ENCODE peak calls at places on chromosomes 1 and 21, in ten cellular contexts. One of them, this sample, is unnamed. For H3K36me3, the result is how much of the 10 kb centered on the place peaks cover.

GRCh38 chr1:209349372-209350324 is 233.9 kb upstream of the CAMK1G start:
- DNase-seq in IMR-90: peak
- DNase-seq in GM12878: no peak
- DNase-seq in ovary: no peak
- DNase-seq in sigmoid colon: no peak
- DNase-seq in esophagus squamous epithelium: no peak
- DNase-seq in esophagus muscularis mucosa: no peak
- DNase-seq in uterus: peak
- DNase-seq in breast epithelium: no peak
- DNase-seq in tibial nerve: no peak
- DNase-seq in this sample: no peak

GRCh38 chr21:45281411-45282282 is 6.0 kb downstream of the POFUT2 start:
- DNase-seq in esophagus muscularis mucosa: no peak
- DNase-seq in GM12878: no peak
- DNase-seq in esophagus squamous epithelium: no peak
- DNase-seq in ovary: peak
- DNase-seq in uterus: no peak
- DNase-seq in IMR-90: no peak
- DNase-seq in sigmoid colon: peak
- DNase-seq in breast epithelium: no peak
- DNase-seq in tibial nerve: no peak
- DNase-seq in this sample: peak

GRCh38 chr1:162904579-162904978 is 43.6 kb upstream of the CCDC190 start:
- DNase-seq in GM12878: no peak
- DNase-seq in ovary: no peak
- DNase-seq in sigmoid colon: no peak
- DNase-seq in uterus: no peak
- DNase-seq in breast epithelium: no peak
- DNase-seq in esophagus muscularis mucosa: no peak
- DNase-seq in tibial nerve: no peak
- DNase-seq in esophagus squamous epithelium: no peak
- DNase-seq in IMR-90: no peak
- DNase-seq in this sample: peak

GRCh38 chr1:92707292-92707691 is 77.6 kb downstream of the EVI5 start:
- DNase-seq in tibial nerve: no peak
- DNase-seq in uterus: no peak
- DNase-seq in ovary: no peak
- DNase-seq in breast epithelium: no peak
- DNase-seq in IMR-90: no peak
- DNase-seq in esophagus muscularis mucosa: no peak
- DNase-seq in esophagus squamous epithelium: no peak
- DNase-seq in sigmoid colon: no peak
- DNase-seq in GM12878: no peak
- DNase-seq in this sample: no peak

GRCh38 chr1:212945056-212945455 is 5.3 kb upstream of the VASH2 start:
- DNase-seq in ovary: no peak
- DNase-seq in uterus: no peak
- DNase-seq in breast epithelium: no peak
- DNase-seq in tibial nerve: no peak
- DNase-seq in GM12878: no peak
- DNase-seq in esophagus muscularis mucosa: no peak
- DNase-seq in IMR-90: no peak
- DNase-seq in sigmoid colon: no peak
- DNase-seq in esophagus squamous epithelium: no peak
- DNase-seq in this sample: no peak

GRCh38 chr1:60924964-60925798 is 157.2 kb upstream of the NFIA start:
- DNase-seq in sigmoid colon: no peak
- DNase-seq in esophagus squamous epithelium: no peak
- DNase-seq in IMR-90: no peak
- DNase-seq in GM12878: no peak
- DNase-seq in esophagus muscularis mucosa: no peak
- DNase-seq in ovary: peak
- DNase-seq in tibial nerve: no peak
- DNase-seq in breast epithelium: no peak
- DNase-seq in uterus: no peak
- DNase-seq in this sample: no peak

GRCh38 chr21:34881894-34882371 is 167.2 kb downstream of the RUNX1 start:
- DNase-seq in tibial nerve: no peak
- DNase-seq in ovary: no peak
- DNase-seq in esophagus muscularis mucosa: peak
- DNase-seq in esophagus squamous epithelium: no peak
- DNase-seq in breast epithelium: no peak
- DNase-seq in GM12878: no peak
- DNase-seq in sigmoid colon: no peak
- DNase-seq in IMR-90: peak
- DNase-seq in uterus: no peak
- DNase-seq in this sample: no peak

GRCh38 chr21:22889445-22889844 is 1891.2 kb downstream of the NCAM2 start:
- DNase-seq in sigmoid colon: no peak
- DNase-seq in ovary: no peak
- DNase-seq in esophagus muscularis mucosa: no peak
- DNase-seq in IMR-90: no peak
- DNase-seq in breast epithelium: no peak
- DNase-seq in GM12878: no peak
- DNase-seq in esophagus squamous epithelium: no peak
- DNase-seq in uterus: no peak
- DNase-seq in tibial nerve: no peak
- DNase-seq in this sample: no peak

GRCh38 chr1:236098267-236098666 is 33.4 kb upstream of the NID1 start:
- DNase-seq in esophagus muscularis mucosa: no peak
- DNase-seq in IMR-90: no peak
- DNase-seq in ovary: no peak
- DNase-seq in uterus: no peak
- DNase-seq in tibial nerve: no peak
- DNase-seq in esophagus squamous epithelium: no peak
- DNase-seq in sigmoid colon: no peak
- DNase-seq in breast epithelium: no peak
- DNase-seq in GM12878: no peak
- DNase-seq in this sample: no peak

GRCh38 chr1:53135735-53136114 is 6.7 kb downstream of the SLC1A7 start:
- DNase-seq in tibial nerve: peak
- DNase-seq in IMR-90: peak
- DNase-seq in ovary: no peak
- DNase-seq in uterus: no peak
- DNase-seq in esophagus squamous epithelium: no peak
- DNase-seq in GM12878: no peak
- DNase-seq in esophagus muscularis mucosa: no peak
- DNase-seq in breast epithelium: no peak
- DNase-seq in sigmoid colon: no peak
- DNase-seq in this sample: no peak

GRCh38 chr1:22262583-22262982 is 119.7 kb upstream of the WNT4 start:
- DNase-seq in uterus: no peak
- DNase-seq in IMR-90: no peak
- DNase-seq in esophagus muscularis mucosa: no peak
- DNase-seq in breast epithelium: no peak
- DNase-seq in ovary: no peak
- DNase-seq in esophagus squamous epithelium: no peak
- DNase-seq in GM12878: no peak
- DNase-seq in sigmoid colon: no peak
- DNase-seq in tibial nerve: no peak
- DNase-seq in this sample: no peak

GRCh38 chr1:46394108-46394871 is at the start of gene FAAH:
- DNase-seq in IMR-90: no peak
- DNase-seq in tibial nerve: peak
- DNase-seq in esophagus squamous epithelium: no peak
- DNase-seq in sigmoid colon: peak
- DNase-seq in uterus: peak
- DNase-seq in breast epithelium: no peak
- DNase-seq in esophagus muscularis mucosa: no peak
- DNase-seq in ovary: peak
- DNase-seq in GM12878: no peak
- DNase-seq in this sample: peak

GRCh38 chr1:187038789-187039188 is 210.0 kb downstream of the PLA2G4A start:
- DNase-seq in GM12878: no peak
- DNase-seq in sigmoid colon: no peak
- DNase-seq in breast epithelium: no peak
- DNase-seq in uterus: no peak
- DNase-seq in IMR-90: peak
- DNase-seq in ovary: no peak
- DNase-seq in esophagus squamous epithelium: no peak
- DNase-seq in esophagus muscularis mucosa: no peak
- DNase-seq in tibial nerve: no peak
- DNase-seq in this sample: no peak

GRCh38 chr1:112712701-112713128 is 2.4 kb downstream of the PPM1J start:
- DNase-seq in breast epithelium: no peak
- DNase-seq in uterus: no peak
- DNase-seq in esophagus muscularis mucosa: no peak
- DNase-seq in GM12878: no peak
- DNase-seq in tibial nerve: no peak
- DNase-seq in sigmoid colon: no peak
- DNase-seq in esophagus squamous epithelium: no peak
- DNase-seq in ovary: no peak
- DNase-seq in IMR-90: no peak
- DNase-seq in this sample: no peak

GRCh38 chr1:112715264-112716053 is at the start of gene PPM1J:
- DNase-seq in IMR-90: peak
- DNase-seq in breast epithelium: peak
- DNase-seq in uterus: peak
- DNase-seq in esophagus muscularis mucosa: peak
- DNase-seq in esophagus squamous epithelium: peak
- DNase-seq in ovary: peak
- DNase-seq in GM12878: peak
- DNase-seq in tibial nerve: peak
- DNase-seq in sigmoid colon: peak
- DNase-seq in this sample: peak

GRCh38 chr1:112716133-112716720 is 1.1 kb upstream of the PPM1J start:
- DNase-seq in esophagus squamous epithelium: no peak
- DNase-seq in sigmoid colon: peak
- DNase-seq in ovary: peak
- DNase-seq in breast epithelium: peak
- DNase-seq in esophagus muscularis mucosa: peak
- DNase-seq in tibial nerve: peak
- DNase-seq in uterus: peak
- DNase-seq in GM12878: no peak
- DNase-seq in IMR-90: peak
- DNase-seq in this sample: peak

GRCh38 chr1:112713466-112714312 is 1.4 kb downstream of the PPM1J start:
- DNase-seq in ovary: no peak
- DNase-seq in tibial nerve: no peak
- DNase-seq in sigmoid colon: no peak
- DNase-seq in esophagus muscularis mucosa: no peak
- DNase-seq in esophagus squamous epithelium: no peak
- DNase-seq in IMR-90: no peak
- DNase-seq in uterus: peak
- DNase-seq in breast epithelium: no peak
- DNase-seq in GM12878: no peak
- DNase-seq in this sample: no peak

GRCh38 chr1:112714313-112715263 is 544 bp downstream of the PPM1J start:
- DNase-seq in IMR-90: no peak
- DNase-seq in sigmoid colon: no peak
- DNase-seq in GM12878: no peak
- DNase-seq in esophagus muscularis mucosa: no peak
- DNase-seq in tibial nerve: no peak
- DNase-seq in ovary: peak
- DNase-seq in uterus: peak
- DNase-seq in breast epithelium: no peak
- DNase-seq in esophagus squamous epithelium: no peak
- DNase-seq in this sample: no peak
- TF ChIP-seq CTCF in IMR-90: no peak
- TF ChIP-seq CTCF in sigmoid colon: no peak
- TF ChIP-seq CTCF in GM12878: no peak
- TF ChIP-seq CTCF in esophagus muscularis mucosa: no peak
- TF ChIP-seq CTCF in tibial nerve: no peak
- TF ChIP-seq CTCF in ovary: no peak
- TF ChIP-seq CTCF in uterus: peak
- TF ChIP-seq CTCF in breast epithelium: no peak
- TF ChIP-seq CTCF in esophagus squamous epithelium: no peak
- TF ChIP-seq CTCF in this sample: no peak

DNA sequence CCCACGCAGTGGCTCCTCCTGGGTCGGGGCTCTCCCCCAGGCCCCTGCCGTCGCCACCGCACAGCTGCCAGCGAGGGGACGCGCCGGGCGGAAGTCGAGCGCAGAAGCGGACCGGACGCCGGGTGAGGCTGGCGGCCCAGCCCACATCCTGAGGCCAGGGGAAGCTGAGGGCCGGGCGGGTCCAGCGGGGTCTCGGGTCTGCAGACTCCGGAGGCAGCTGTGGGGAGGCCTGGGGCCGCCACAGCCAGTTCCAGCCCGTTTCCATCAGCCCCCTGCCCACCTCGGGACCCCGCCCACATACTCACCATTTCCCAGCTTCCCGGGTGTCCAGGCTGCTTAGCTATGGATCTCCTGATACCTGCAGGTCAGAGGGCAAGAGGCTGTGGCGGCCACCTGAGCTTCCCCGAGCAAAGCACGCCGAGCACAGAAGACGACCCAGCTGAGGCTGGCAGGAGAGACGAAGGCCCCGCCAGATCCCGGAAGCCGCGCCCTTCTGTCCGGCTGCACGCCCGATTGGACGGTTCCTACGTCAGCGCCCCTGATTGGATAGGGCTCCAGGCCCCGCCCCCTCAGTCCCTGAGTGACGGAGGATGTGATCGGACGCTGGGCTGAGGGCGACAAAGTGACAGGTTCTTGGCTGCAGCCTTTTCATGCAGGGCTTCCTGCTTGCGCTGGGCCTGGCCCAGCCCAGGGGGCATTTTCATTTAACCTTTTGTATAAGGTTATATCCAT is 38.7 kb upstream of the ZNF124 start:
- DNase-seq in breast epithelium: peak
- DNase-seq in uterus: peak
- DNase-seq in tibial nerve: peak
- DNase-seq in esophagus squamous epithelium: peak
- DNase-seq in esophagus muscularis mucosa: peak
- DNase-seq in ovary: peak
- DNase-seq in sigmoid colon: peak
- DNase-seq in GM12878: peak
- DNase-seq in IMR-90: peak
- DNase-seq in this sample: peak
- TF ChIP-seq POLR2A in breast epithelium: no peak
- TF ChIP-seq POLR2A in uterus: peak
- TF ChIP-seq POLR2A in tibial nerve: peak
- TF ChIP-seq POLR2A in esophagus squamous epithelium: peak
- TF ChIP-seq POLR2A in esophagus muscularis mucosa: no peak
- TF ChIP-seq POLR2A in ovary: peak
- TF ChIP-seq POLR2A in sigmoid colon: peak
- TF ChIP-seq POLR2A in GM12878: peak
- TF ChIP-seq POLR2A in IMR-90: peak
- TF ChIP-seq POLR2A in this sample: peak

DNA sequence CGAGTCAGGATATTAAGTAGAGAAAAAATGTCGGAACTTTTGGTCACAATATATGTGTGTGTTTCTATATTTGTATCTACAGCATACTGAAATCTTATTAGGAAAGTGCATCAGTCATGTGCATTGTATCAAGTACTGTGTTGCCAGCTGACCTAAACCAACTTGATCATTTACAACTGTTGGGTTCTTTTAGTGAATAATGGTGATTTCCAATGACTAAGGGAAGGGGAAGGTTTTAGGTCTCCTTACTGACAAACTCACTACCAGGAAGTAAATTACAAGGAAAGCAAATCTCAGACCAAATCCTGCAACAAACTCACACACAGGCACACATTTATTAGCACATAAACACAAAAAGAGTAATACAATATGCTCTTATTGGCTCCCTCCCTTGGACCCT is 142.7 kb downstream of the TSEN15 start:
- DNase-seq in esophagus muscularis mucosa: no peak
- DNase-seq in breast epithelium: no peak
- DNase-seq in ovary: no peak
- DNase-seq in uterus: no peak
- DNase-seq in GM12878: no peak
- DNase-seq in tibial nerve: no peak
- DNase-seq in sigmoid colon: no peak
- DNase-seq in IMR-90: peak
- DNase-seq in esophagus squamous epithelium: no peak
- DNase-seq in this sample: no peak
- H3K36me3 ChIP-seq in esophagus muscularis mucosa: under half
- H3K36me3 ChIP-seq in breast epithelium: under half
- H3K36me3 ChIP-seq in ovary: under half
- H3K36me3 ChIP-seq in uterus: under half
- H3K36me3 ChIP-seq in GM12878: under half
- H3K36me3 ChIP-seq in tibial nerve: under half
- H3K36me3 ChIP-seq in sigmoid colon: under half
- H3K36me3 ChIP-seq in IMR-90: under half
- H3K36me3 ChIP-seq in esophagus squamous epithelium: under half
- H3K36me3 ChIP-seq in this sample: under half

GRCh38 chr1:36528361-36529349 is 45.9 kb upstream of the CSF3R start:
- DNase-seq in IMR-90: no peak
- DNase-seq in ovary: no peak
- DNase-seq in sigmoid colon: peak
- DNase-seq in esophagus squamous epithelium: no peak
- DNase-seq in uterus: no peak
- DNase-seq in GM12878: no peak
- DNase-seq in tibial nerve: no peak
- DNase-seq in breast epithelium: no peak
- DNase-seq in esophagus muscularis mucosa: no peak
- DNase-seq in this sample: no peak
- TF ChIP-seq CTCF in IMR-90: no peak
- TF ChIP-seq CTCF in ovary: no peak
- TF ChIP-seq CTCF in sigmoid colon: no peak
- TF ChIP-seq CTCF in esophagus squamous epithelium: no peak
- TF ChIP-seq CTCF in uterus: no peak
- TF ChIP-seq CTCF in GM12878: no peak
- TF ChIP-seq CTCF in tibial nerve: no peak
- TF ChIP-seq CTCF in breast epithelium: no peak
- TF ChIP-seq CTCF in esophagus muscularis mucosa: no peak
- TF ChIP-seq CTCF in this sample: no peak

This sample was measured in heart left ventricle.